ENCODE peak calls at places on chromosomes 4 and X, in nine cellular contexts. X, Q, Y, Z, V, L, B, I and S are unnamed samples.

GRCh38 chr4:25872851-25873631 is 10.3 kb upstream of the SEL1L3 start:
- DNase-seq in Z (no peak), V (no peak), I (no peak), B (no peak), X (no peak), Q (no peak), L (no peak), Y (no peak), S (no peak)

GRCh38 chr4:175671491-175671934 is 140.6 kb downstream of the GPM6A start:
- DNase-seq in B (no peak), X (peak; percentile 96), Q (no peak), Y (no peak), Z (peak; percentile 60), I (no peak), L (no peak), V (no peak), S (peak; percentile 58)

GRCh38 chr4:147340547-147341225 is 140.2 kb upstream of the EDNRA start:
- DNase-seq in X (no peak), V (no peak), Z (no peak), Y (no peak), B (peak; percentile 42), Q (peak; percentile 94), I (peak; percentile 75), L (no peak), S (no peak)

GRCh38 chr4:76930721-76931481 is 18.7 kb upstream of the SEPTIN11 start:
- DNase-seq in V (no peak), L (no peak), I (no peak), B (no peak), Y (no peak), X (no peak), Q (peak; percentile 64), Z (no peak), S (no peak)

GRCh38 chr4:13721894-13722293 is 94.4 kb upstream of the BOD1L1 start:
- DNase-seq in V (no peak), I (no peak), X (no peak), Z (no peak), L (no peak), Q (no peak), B (no peak), Y (no peak), S (no peak)

GRCh38 chr4:102449751-102450352 is 51.3 kb upstream of the NFKB1 start:
- DNase-seq in X (no peak), Y (peak; percentile 84), Z (peak; percentile 78), V (peak; percentile 53), L (peak; percentile 13), I (peak; percentile 68), B (peak; percentile 61), Q (peak; percentile 56), S (peak; percentile 25)

GRCh38 chrX:16278927-16279326 is 111.6 kb downstream of the MAGEB17 start:
- DNase-seq in X (no peak), Y (no peak), L (no peak), Z (no peak), Q (no peak), B (no peak), V (no peak), I (no peak), S (no peak)

GRCh38 chrX:16743604-16744325 is 24.4 kb downstream of the SYAP1 start:
- DNase-seq in V (no peak), Y (no peak), B (peak; percentile 62), Q (peak; percentile 92), L (no peak), I (peak; percentile 91), Z (no peak), X (no peak), S (no peak)

GRCh38 chr4:1986578-1987210 is 22.1 kb downstream of the NELFA start:
- DNase-seq in Y (no peak), Q (no peak), L (no peak), Z (no peak), B (no peak), I (no peak), V (no peak), X (peak; percentile 84), S (no peak)

GRCh38 chr4:4344915-4345527 is 41.9 kb upstream of the NSG1 start:
- DNase-seq in Y (no peak), X (peak; percentile 26), Z (no peak), B (no peak), I (no peak), L (no peak), V (no peak), Q (no peak), S (no peak)

GRCh38 chrX:27254663-27255062 is 208.5 kb downstream of the PPP4R3C start:
- DNase-seq in V (no peak), Z (no peak), Q (no peak), B (no peak), I (no peak), L (no peak), Y (peak; percentile 64), X (no peak), S (no peak)

GRCh38 chr4:30720021-30720655 is at the start of gene PCDH7:
- DNase-seq in B (no peak), I (peak; percentile 62), X (peak; percentile 91), Q (peak; percentile 56), Z (peak; percentile 78), Y (peak; percentile 63), V (peak; percentile 60), L (peak; percentile 27), S (peak; percentile 68)

GRCh38 chr4:159540038-159540437 is 437.2 kb downstream of the RAPGEF2 start:
- DNase-seq in Q (no peak), Y (no peak), Z (no peak), B (no peak), X (no peak), I (no peak), L (no peak), V (no peak), S (no peak)

GRCh38 chr4:81724925-81725329 is 253.2 kb upstream of the RASGEF1B start:
- DNase-seq in V (peak; percentile 9), L (no peak), Q (peak; percentile 26), B (no peak), X (peak; percentile 94), Y (peak; percentile 19), Z (peak; percentile 77), I (peak; percentile 2), S (peak; percentile 56)

GRCh38 chr4:73752424-73752823 is 12.1 kb downstream of the CXCL8 start:
- DNase-seq in X (no peak), Q (no peak), Y (no peak), L (no peak), V (no peak), B (no peak), Z (no peak), I (peak; percentile 29), S (no peak)

GRCh38 chr4:26529479-26529878 is 39.2 kb upstream of the CCKAR start:
- DNase-seq in Z (peak; percentile 3), L (no peak), V (no peak), B (no peak), X (no peak), Y (no peak), I (no peak), Q (no peak), S (no peak)

GRCh38 chrX:52577464-52578173 is 60.8 kb upstream of the XAGE1B start:
- DNase-seq in Q (no peak), L (no peak), I (no peak), Z (no peak), B (no peak), V (no peak), Y (no peak), X (no peak), S (no peak)

GRCh38 chr4:188551156-188551555 is 411.9 kb downstream of the TRIML1 start:
- DNase-seq in L (no peak), Y (no peak), I (no peak), B (peak; percentile 25), Z (no peak), V (no peak), X (no peak), Q (no peak), S (no peak)

GRCh38 chr4:73978886-73979285 is 2.9 kb downstream of the PF4 start:
- DNase-seq in V (no peak), X (no peak), Y (no peak), L (no peak), Z (no peak), I (peak; percentile 88), Q (peak; percentile 66), B (peak; percentile 74), S (no peak)

GRCh38 chr4:24089831-24090531 is 200.1 kb upstream of the PPARGC1A start:
- DNase-seq in V (no peak), B (no peak), Z (no peak), Y (no peak), I (peak; percentile 81), X (no peak), Q (peak; percentile 76), L (no peak), S (no peak)

GRCh38 chr4:141390527-141391046 is 169.9 kb downstream of the ZNF330 start:
- DNase-seq in I (no peak), Z (no peak), Y (no peak), V (no peak), Q (no peak), L (no peak), B (no peak), X (no peak), S (no peak)

GRCh38 chr4:85642356-85643100 is 167.6 kb downstream of the ARHGAP24 start:
- DNase-seq in Y (no peak), I (no peak), L (no peak), Z (no peak), B (no peak), Q (no peak), X (no peak), V (no peak), S (no peak)

GRCh38 chr4:47913328-47913727 is 1.1 kb downstream of the NFXL1 start:
- DNase-seq in Y (peak; percentile 36), L (no peak), B (peak; percentile 21), Q (peak; percentile 26), I (peak; percentile 42), X (no peak), Z (no peak), V (peak; percentile 31), S (no peak)

GRCh38 chrX:31331045-31331444 is 259.2 kb upstream of the FTHL17 start:
- DNase-seq in L (no peak), Z (no peak), B (peak; percentile 38), I (no peak), X (no peak), Q (no peak), Y (no peak), V (no peak), S (no peak)

GRCh38 chr4:82756061-82756460 is 42.5 kb downstream of the SCD5 start:
- DNase-seq in Z (no peak), X (no peak), B (no peak), I (no peak), V (no peak), L (no peak), Y (no peak), Q (no peak), S (no peak)

GRCh38 chrX:9033179-9033578 is 748 bp downstream of the FAM9B start:
- DNase-seq in V (no peak), Q (no peak), Z (no peak), X (peak; percentile 82), Y (no peak), B (no peak), L (no peak), I (no peak), S (no peak)